ENCODE peak calls at places on chromosomes 7 and 10, in six cellular contexts. One of them, this sample, is unnamed.

GRCh38 chr7:101390901-101391301 is 28.2 kb downstream of the COL26A1 start:
- DNase-seq in HL-60: peak
- DNase-seq in breast epithelium: no peak
- DNase-seq in transverse colon: peak
- DNase-seq in sigmoid colon: no peak
- DNase-seq in GM12891: peak
- DNase-seq in this sample: peak

GRCh38 chr7:1992554-1992953 is 240.2 kb downstream of the MAD1L1 start:
- DNase-seq in GM12891: no peak
- DNase-seq in sigmoid colon: no peak
- DNase-seq in transverse colon: no peak
- DNase-seq in HL-60: no peak
- DNase-seq in breast epithelium: no peak
- DNase-seq in this sample: no peak

GRCh38 chr7:69892790-69893189 is 294.5 kb downstream of the AUTS2 start:
- DNase-seq in GM12891: no peak
- DNase-seq in transverse colon: no peak
- DNase-seq in HL-60: no peak
- DNase-seq in breast epithelium: no peak
- DNase-seq in sigmoid colon: no peak
- DNase-seq in this sample: no peak

GRCh38 chr10:71290806-71291205 is 28.3 kb upstream of the SLC29A3 start:
- DNase-seq in GM12891: no peak
- DNase-seq in HL-60: no peak
- DNase-seq in transverse colon: no peak
- DNase-seq in sigmoid colon: no peak
- DNase-seq in breast epithelium: no peak
- DNase-seq in this sample: no peak

GRCh38 chr10:3807928-3808496 is 23.0 kb upstream of the KLF6 start:
- DNase-seq in sigmoid colon: no peak
- DNase-seq in HL-60: no peak
- DNase-seq in GM12891: no peak
- DNase-seq in transverse colon: no peak
- DNase-seq in breast epithelium: no peak
- DNase-seq in this sample: no peak

GRCh38 chr10:132307823-132308587 is at the start of gene STK32C:
- DNase-seq in transverse colon: peak
- DNase-seq in GM12891: peak
- DNase-seq in sigmoid colon: peak
- DNase-seq in breast epithelium: peak
- DNase-seq in HL-60: peak
- DNase-seq in this sample: peak

GRCh38 chr10:54985732-54986131 is 184.7 kb upstream of the PCDH15 start:
- DNase-seq in breast epithelium: no peak
- DNase-seq in transverse colon: no peak
- DNase-seq in HL-60: no peak
- DNase-seq in sigmoid colon: no peak
- DNase-seq in GM12891: no peak
- DNase-seq in this sample: no peak

GRCh38 chr10:127928021-127928806 is 21.3 kb downstream of the PTPRE start:
- DNase-seq in HL-60: no peak
- DNase-seq in transverse colon: no peak
- DNase-seq in GM12891: no peak
- DNase-seq in breast epithelium: no peak
- DNase-seq in sigmoid colon: peak
- DNase-seq in this sample: no peak

GRCh38 chr7:28044825-28045224 is 135.8 kb downstream of the JAZF1 start:
- DNase-seq in breast epithelium: no peak
- DNase-seq in HL-60: no peak
- DNase-seq in transverse colon: no peak
- DNase-seq in GM12891: no peak
- DNase-seq in sigmoid colon: no peak
- DNase-seq in this sample: no peak

GRCh38 chr10:95814011-95814727 is 58.2 kb downstream of the ENTPD1 start:
- DNase-seq in sigmoid colon: no peak
- DNase-seq in transverse colon: no peak
- DNase-seq in GM12891: no peak
- DNase-seq in breast epithelium: no peak
- DNase-seq in HL-60: no peak
- DNase-seq in this sample: no peak

GRCh38 chr7:141679014-141679413 is 23.0 kb downstream of the DENND11 start:
- DNase-seq in GM12891: no peak
- DNase-seq in breast epithelium: no peak
- DNase-seq in transverse colon: no peak
- DNase-seq in HL-60: no peak
- DNase-seq in sigmoid colon: no peak
- DNase-seq in this sample: no peak

GRCh38 chr7:140416560-140416959 is 12.7 kb downstream of the RAB19 start:
- DNase-seq in sigmoid colon: no peak
- DNase-seq in breast epithelium: no peak
- DNase-seq in transverse colon: peak
- DNase-seq in GM12891: no peak
- DNase-seq in HL-60: no peak
- DNase-seq in this sample: no peak

GRCh38 chr10:101563497-101564040 is 24.5 kb downstream of the POLL start:
- DNase-seq in sigmoid colon: no peak
- DNase-seq in GM12891: no peak
- DNase-seq in breast epithelium: peak
- DNase-seq in transverse colon: no peak
- DNase-seq in HL-60: no peak
- DNase-seq in this sample: no peak

GRCh38 chr7:1085266-1085665 is 2.6 kb upstream of the GPER1 start:
- DNase-seq in transverse colon: no peak
- DNase-seq in HL-60: no peak
- DNase-seq in sigmoid colon: no peak
- DNase-seq in GM12891: no peak
- DNase-seq in breast epithelium: no peak
- DNase-seq in this sample: no peak

GRCh38 chr10:14584643-14585042 is 190.1 kb downstream of the FAM107B start:
- DNase-seq in GM12891: no peak
- DNase-seq in HL-60: no peak
- DNase-seq in transverse colon: no peak
- DNase-seq in breast epithelium: no peak
- DNase-seq in sigmoid colon: no peak
- DNase-seq in this sample: no peak

GRCh38 chr10:48604408-48605263 is at the start of gene ARHGAP22:
- DNase-seq in GM12891: peak
- DNase-seq in HL-60: no peak
- DNase-seq in sigmoid colon: peak
- DNase-seq in breast epithelium: no peak
- DNase-seq in transverse colon: peak
- DNase-seq in this sample: peak

GRCh38 chr7:124779194-124779593 is 13.6 kb upstream of the GPR37 start:
- DNase-seq in breast epithelium: no peak
- DNase-seq in GM12891: no peak
- DNase-seq in HL-60: no peak
- DNase-seq in transverse colon: no peak
- DNase-seq in sigmoid colon: no peak
- DNase-seq in this sample: no peak

DNA sequence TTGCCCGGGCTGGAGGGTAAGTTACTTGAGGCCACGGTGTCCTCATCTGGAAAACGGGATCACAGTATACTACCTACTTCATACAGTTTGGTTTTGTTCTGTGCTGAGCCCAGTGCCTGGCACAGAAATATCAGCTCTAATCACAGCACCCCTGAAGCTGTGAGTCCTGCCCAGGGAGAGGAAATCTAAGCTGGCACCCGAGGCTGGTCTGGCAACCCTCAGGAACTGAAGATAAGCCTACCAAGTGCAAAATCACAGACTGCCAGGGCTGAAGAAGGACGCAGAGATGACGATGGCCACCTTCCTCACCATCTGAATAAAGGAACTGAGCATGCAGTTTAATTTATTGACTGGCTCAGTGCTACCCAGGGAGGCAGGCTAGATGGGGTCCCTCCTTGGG is 7.7 kb upstream of the TMEM120A start:
- DNase-seq in breast epithelium: no peak
- DNase-seq in HL-60: no peak
- DNase-seq in GM12891: no peak
- DNase-seq in sigmoid colon: no peak
- DNase-seq in transverse colon: no peak
- DNase-seq in this sample: no peak
- TF ChIP-seq POLR2AphosphoS5 in breast epithelium: no peak
- TF ChIP-seq POLR2AphosphoS5 in HL-60: no peak
- TF ChIP-seq POLR2AphosphoS5 in GM12891: no peak
- TF ChIP-seq POLR2AphosphoS5 in sigmoid colon: no peak
- TF ChIP-seq POLR2AphosphoS5 in transverse colon: no peak
- TF ChIP-seq POLR2AphosphoS5 in this sample: no peak

GRCh38 chr10:77513220-77513619 is 124.4 kb downstream of the KCNMA1 start:
- DNase-seq in sigmoid colon: no peak
- DNase-seq in GM12891: no peak
- DNase-seq in transverse colon: no peak
- DNase-seq in HL-60: no peak
- DNase-seq in breast epithelium: no peak
- DNase-seq in this sample: no peak

GRCh38 chr10:77512219-77512578 is 125.4 kb downstream of the KCNMA1 start:
- DNase-seq in transverse colon: no peak
- DNase-seq in sigmoid colon: no peak
- DNase-seq in breast epithelium: no peak
- DNase-seq in HL-60: no peak
- DNase-seq in GM12891: no peak
- DNase-seq in this sample: no peak

GRCh38 chr10:77511498-77512218 is 126.0 kb downstream of the KCNMA1 start:
- DNase-seq in sigmoid colon: no peak
- DNase-seq in GM12891: no peak
- DNase-seq in transverse colon: no peak
- DNase-seq in breast epithelium: no peak
- DNase-seq in HL-60: no peak
- DNase-seq in this sample: no peak

GRCh38 chr10:77516575-77516974 is 121.0 kb downstream of the KCNMA1 start:
- DNase-seq in transverse colon: no peak
- DNase-seq in breast epithelium: no peak
- DNase-seq in GM12891: no peak
- DNase-seq in HL-60: no peak
- DNase-seq in sigmoid colon: no peak
- DNase-seq in this sample: no peak

GRCh38 chr10:77513783-77514331 is 123.8 kb downstream of the KCNMA1 start:
- DNase-seq in sigmoid colon: peak
- DNase-seq in HL-60: no peak
- DNase-seq in transverse colon: peak
- DNase-seq in GM12891: no peak
- DNase-seq in breast epithelium: no peak
- DNase-seq in this sample: no peak
- TF ChIP-seq POLR2AphosphoS5 in sigmoid colon: no peak
- TF ChIP-seq POLR2AphosphoS5 in HL-60: no peak
- TF ChIP-seq POLR2AphosphoS5 in transverse colon: no peak
- TF ChIP-seq POLR2AphosphoS5 in GM12891: no peak
- TF ChIP-seq POLR2AphosphoS5 in breast epithelium: no peak
- TF ChIP-seq POLR2AphosphoS5 in this sample: no peak

DNA sequence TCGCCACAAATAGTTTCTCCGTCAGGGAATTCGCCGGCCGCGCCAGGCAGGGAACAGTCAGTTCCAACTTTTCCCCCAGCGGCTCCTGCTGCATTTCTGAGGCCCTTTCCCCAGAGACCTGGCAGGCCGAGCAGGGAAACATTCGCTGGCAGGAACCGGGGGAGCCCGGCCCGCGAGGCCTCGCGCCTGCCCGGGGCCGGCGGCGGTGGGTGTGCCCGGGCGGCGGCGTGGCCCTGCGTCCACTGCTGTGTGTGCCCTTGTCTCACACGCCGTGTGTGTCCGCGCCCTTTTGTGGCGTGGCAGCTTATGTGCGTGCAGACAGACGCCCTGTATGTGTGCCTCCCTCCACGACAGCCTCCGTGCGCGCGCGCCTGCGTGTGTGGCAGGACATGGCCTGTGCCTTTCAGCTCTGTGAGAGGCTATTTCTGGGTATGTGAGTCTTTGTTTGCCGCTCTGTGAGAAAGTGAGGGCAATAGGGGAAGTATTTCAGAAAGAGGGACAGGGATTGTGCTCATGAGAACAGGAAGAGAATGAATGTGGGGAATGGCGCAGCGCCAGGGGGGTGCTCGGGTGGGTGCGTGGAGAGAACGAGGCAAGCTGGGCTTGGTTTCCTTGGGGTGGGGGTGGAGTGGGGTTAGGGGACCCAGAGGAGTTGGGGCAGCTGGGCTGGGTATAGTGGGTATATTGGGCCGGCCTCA is 689 bp upstream of the SMARCD3 start:
- DNase-seq in transverse colon: peak
- DNase-seq in HL-60: peak
- DNase-seq in breast epithelium: no peak
- DNase-seq in GM12891: no peak
- DNase-seq in sigmoid colon: peak
- DNase-seq in this sample: no peak
- TF ChIP-seq POLR2AphosphoS5 in transverse colon: peak
- TF ChIP-seq POLR2AphosphoS5 in HL-60: no peak
- TF ChIP-seq POLR2AphosphoS5 in breast epithelium: no peak
- TF ChIP-seq POLR2AphosphoS5 in GM12891: no peak
- TF ChIP-seq POLR2AphosphoS5 in sigmoid colon: peak
- TF ChIP-seq POLR2AphosphoS5 in this sample: no peak

GRCh38 chr10:62584216-62584615 is 210.0 kb downstream of the ZNF365 start:
- DNase-seq in transverse colon: no peak
- DNase-seq in GM12891: no peak
- DNase-seq in breast epithelium: no peak
- DNase-seq in HL-60: no peak
- DNase-seq in sigmoid colon: no peak
- DNase-seq in this sample: no peak

GRCh38 chr10:62581351-62581750 is 207.2 kb downstream of the ZNF365 start:
- DNase-seq in sigmoid colon: no peak
- DNase-seq in HL-60: no peak
- DNase-seq in breast epithelium: no peak
- DNase-seq in GM12891: no peak
- DNase-seq in transverse colon: no peak
- DNase-seq in this sample: no peak

GRCh38 chr10:62580396-62580795 is 206.2 kb downstream of the ZNF365 start:
- DNase-seq in breast epithelium: no peak
- DNase-seq in transverse colon: no peak
- DNase-seq in HL-60: no peak
- DNase-seq in sigmoid colon: no peak
- DNase-seq in GM12891: no peak
- DNase-seq in this sample: no peak

GRCh38 chr10:62582804-62583208 is 208.6 kb downstream of the ZNF365 start:
- DNase-seq in GM12891: no peak
- DNase-seq in breast epithelium: no peak
- DNase-seq in sigmoid colon: peak
- DNase-seq in HL-60: no peak
- DNase-seq in transverse colon: peak
- DNase-seq in this sample: no peak

DNA sequence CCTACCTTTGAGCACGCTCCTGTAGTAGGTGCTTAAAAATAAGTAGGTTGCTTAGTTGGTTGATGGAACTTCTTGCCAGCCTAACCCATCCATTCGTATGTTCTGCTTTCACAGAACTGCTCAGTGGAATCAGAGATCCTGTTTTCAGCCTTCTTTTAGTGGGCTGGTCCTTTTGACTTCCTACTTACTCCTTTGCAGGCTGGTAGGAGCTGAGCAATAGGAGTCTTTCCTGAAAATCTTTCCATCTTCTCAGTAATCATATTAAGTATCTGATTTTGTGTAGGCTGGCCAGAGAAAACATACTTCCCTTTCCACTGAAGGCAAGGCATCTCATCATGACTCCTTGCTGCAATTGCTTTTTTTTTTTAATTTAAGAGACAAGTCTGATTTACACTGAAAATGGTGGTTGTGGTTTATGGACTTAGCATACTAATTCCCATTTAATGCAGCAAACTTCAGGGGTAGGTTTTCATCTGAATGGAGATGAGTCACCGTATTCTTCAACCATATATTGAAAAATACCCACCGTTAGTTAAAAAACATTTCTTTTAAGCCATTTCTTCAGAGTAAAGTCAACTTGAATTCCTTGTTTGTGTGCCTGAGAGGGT is 208.0 kb downstream of the ZNF365 start:
- DNase-seq in transverse colon: no peak
- DNase-seq in GM12891: no peak
- DNase-seq in HL-60: no peak
- DNase-seq in sigmoid colon: no peak
- DNase-seq in breast epithelium: no peak
- DNase-seq in this sample: no peak
- TF ChIP-seq POLR2AphosphoS5 in transverse colon: no peak
- TF ChIP-seq POLR2AphosphoS5 in GM12891: no peak
- TF ChIP-seq POLR2AphosphoS5 in HL-60: no peak
- TF ChIP-seq POLR2AphosphoS5 in sigmoid colon: no peak
- TF ChIP-seq POLR2AphosphoS5 in breast epithelium: no peak
- TF ChIP-seq POLR2AphosphoS5 in this sample: no peak

This sample was measured in GM12892.